ENCODE peak calls at places on chromosomes 3 and 15, in nine cellular contexts. One of them, this sample, is unnamed.
A peak's percentile ranks its signal among the peaks of the same experiment; 100 is the strongest.

GRCh38 chr3:130242850-130243569 is 102.5 kb upstream of the COL6A5 start:
- DNase-seq in fibroblast of pulmonary artery: peak; percentile 20
- DNase-seq in AG04450: no peak
- DNase-seq in epithelial cell of esophagus: peak; percentile 34
- DNase-seq in NB4: peak; percentile 4
- DNase-seq in keratinocyte: no peak
- DNase-seq in tibial artery: no peak
- DNase-seq in stomach: no peak
- DNase-seq in IMR-90: peak; percentile 10
- DNase-seq in this sample: peak; percentile 25

GRCh38 chr3:53044371-53045106 is 1.3 kb downstream of the SFMBT1 start:
- DNase-seq in fibroblast of pulmonary artery: peak; percentile 42
- DNase-seq in AG04450: no peak
- DNase-seq in epithelial cell of esophagus: peak; percentile 27
- DNase-seq in NB4: peak; percentile 66
- DNase-seq in keratinocyte: no peak
- DNase-seq in tibial artery: no peak
- DNase-seq in stomach: peak; percentile 27
- DNase-seq in IMR-90: peak; percentile 40
- DNase-seq in this sample: peak; percentile 45

GRCh38 chr3:32467333-32468070 is 35.1 kb downstream of the CMTM6 start:
- DNase-seq in fibroblast of pulmonary artery: peak; percentile 74
- DNase-seq in AG04450: no peak
- DNase-seq in epithelial cell of esophagus: peak; percentile 72
- DNase-seq in NB4: peak; percentile 73
- DNase-seq in keratinocyte: no peak
- DNase-seq in tibial artery: peak; percentile 53
- DNase-seq in stomach: peak; percentile 86
- DNase-seq in IMR-90: peak; percentile 52
- DNase-seq in this sample: peak; percentile 57

GRCh38 chr3:58383476-58383875 is 50.2 kb downstream of the PDHB start:
- DNase-seq in fibroblast of pulmonary artery: peak; percentile 49
- DNase-seq in AG04450: no peak
- DNase-seq in epithelial cell of esophagus: peak; percentile 30
- DNase-seq in NB4: no peak
- DNase-seq in keratinocyte: no peak
- DNase-seq in tibial artery: no peak
- DNase-seq in stomach: no peak
- DNase-seq in IMR-90: peak; percentile 58
- DNase-seq in this sample: peak; percentile 75

GRCh38 chr3:21599890-21600289 is 151.1 kb downstream of the ZNF385D start:
- DNase-seq in fibroblast of pulmonary artery: no peak
- DNase-seq in AG04450: no peak
- DNase-seq in epithelial cell of esophagus: no peak
- DNase-seq in NB4: no peak
- DNase-seq in keratinocyte: no peak
- DNase-seq in tibial artery: no peak
- DNase-seq in stomach: no peak
- DNase-seq in IMR-90: no peak
- DNase-seq in this sample: no peak

GRCh38 chr15:33161209-33161608 is 33.3 kb downstream of the FMN1 start:
- DNase-seq in fibroblast of pulmonary artery: no peak
- DNase-seq in AG04450: no peak
- DNase-seq in epithelial cell of esophagus: no peak
- DNase-seq in NB4: no peak
- DNase-seq in keratinocyte: no peak
- DNase-seq in tibial artery: no peak
- DNase-seq in stomach: no peak
- DNase-seq in IMR-90: no peak
- DNase-seq in this sample: no peak

GRCh38 chr15:51030649-51031316 is 63.9 kb downstream of the TNFAIP8L3 start:
- DNase-seq in fibroblast of pulmonary artery: peak; percentile 56
- DNase-seq in AG04450: peak; percentile 38
- DNase-seq in epithelial cell of esophagus: peak; percentile 90
- DNase-seq in NB4: no peak
- DNase-seq in keratinocyte: no peak
- DNase-seq in tibial artery: peak; percentile 57
- DNase-seq in stomach: peak; percentile 62
- DNase-seq in IMR-90: peak; percentile 92
- DNase-seq in this sample: peak; percentile 89

GRCh38 chr15:45790325-45790943 is 155.6 kb downstream of the SQOR start:
- DNase-seq in fibroblast of pulmonary artery: peak; percentile 49
- DNase-seq in AG04450: no peak
- DNase-seq in epithelial cell of esophagus: peak; percentile 43
- DNase-seq in NB4: peak; percentile 32
- DNase-seq in keratinocyte: no peak
- DNase-seq in tibial artery: no peak
- DNase-seq in stomach: peak; percentile 35
- DNase-seq in IMR-90: peak; percentile 7
- DNase-seq in this sample: peak; percentile 26

GRCh38 chr15:92005154-92005553 is 151.6 kb downstream of the SLCO3A1 start:
- DNase-seq in fibroblast of pulmonary artery: no peak
- DNase-seq in AG04450: no peak
- DNase-seq in epithelial cell of esophagus: no peak
- DNase-seq in NB4: no peak
- DNase-seq in keratinocyte: no peak
- DNase-seq in tibial artery: no peak
- DNase-seq in stomach: no peak
- DNase-seq in IMR-90: no peak
- DNase-seq in this sample: no peak

GRCh38 chr3:99939834-99940233 is 122.2 kb downstream of the CMSS1 start:
- DNase-seq in fibroblast of pulmonary artery: no peak
- DNase-seq in AG04450: no peak
- DNase-seq in epithelial cell of esophagus: no peak
- DNase-seq in NB4: no peak
- DNase-seq in keratinocyte: no peak
- DNase-seq in tibial artery: no peak
- DNase-seq in stomach: no peak
- DNase-seq in IMR-90: peak; percentile 54
- DNase-seq in this sample: no peak

GRCh38 chr3:53921296-53921695 is 29.6 kb upstream of the SELENOK start:
- DNase-seq in fibroblast of pulmonary artery: peak; percentile 24
- DNase-seq in AG04450: no peak
- DNase-seq in epithelial cell of esophagus: peak; percentile 39
- DNase-seq in NB4: peak; percentile 24
- DNase-seq in keratinocyte: no peak
- DNase-seq in tibial artery: no peak
- DNase-seq in stomach: no peak
- DNase-seq in IMR-90: peak; percentile 8
- DNase-seq in this sample: peak; percentile 26

GRCh38 chr15:80876034-80876433 is 96.9 kb downstream of the CEMIP start:
- DNase-seq in fibroblast of pulmonary artery: peak; percentile 24
- DNase-seq in AG04450: no peak
- DNase-seq in epithelial cell of esophagus: no peak
- DNase-seq in NB4: no peak
- DNase-seq in keratinocyte: no peak
- DNase-seq in tibial artery: peak; percentile 38
- DNase-seq in stomach: no peak
- DNase-seq in IMR-90: no peak
- DNase-seq in this sample: no peak

GRCh38 chr3:148146947-148147346 is 550.8 kb upstream of the AGTR1 start:
- DNase-seq in fibroblast of pulmonary artery: peak; percentile 80
- DNase-seq in AG04450: peak; percentile 16
- DNase-seq in epithelial cell of esophagus: peak; percentile 80
- DNase-seq in NB4: no peak
- DNase-seq in keratinocyte: no peak
- DNase-seq in tibial artery: no peak
- DNase-seq in stomach: no peak
- DNase-seq in IMR-90: peak; percentile 53
- DNase-seq in this sample: peak; percentile 71

GRCh38 chr15:59933607-59934006 is 70.5 kb upstream of the FOXB1 start:
- DNase-seq in fibroblast of pulmonary artery: peak; percentile 5
- DNase-seq in AG04450: no peak
- DNase-seq in epithelial cell of esophagus: no peak
- DNase-seq in NB4: no peak
- DNase-seq in keratinocyte: no peak
- DNase-seq in tibial artery: no peak
- DNase-seq in stomach: no peak
- DNase-seq in IMR-90: no peak
- DNase-seq in this sample: no peak

GRCh38 chr3:127483902-127484591 is 106.5 kb downstream of the TPRA1 start:
- DNase-seq in fibroblast of pulmonary artery: no peak
- DNase-seq in AG04450: no peak
- DNase-seq in epithelial cell of esophagus: no peak
- DNase-seq in NB4: peak; percentile 28
- DNase-seq in keratinocyte: no peak
- DNase-seq in tibial artery: peak; percentile 10
- DNase-seq in stomach: peak; percentile 18
- DNase-seq in IMR-90: no peak
- DNase-seq in this sample: no peak

GRCh38 chr3:17201538-17201937 is 316.8 kb downstream of the PLCL2 start:
- DNase-seq in fibroblast of pulmonary artery: no peak
- DNase-seq in AG04450: no peak
- DNase-seq in epithelial cell of esophagus: no peak
- DNase-seq in NB4: no peak
- DNase-seq in keratinocyte: no peak
- DNase-seq in tibial artery: no peak
- DNase-seq in stomach: no peak
- DNase-seq in IMR-90: no peak
- DNase-seq in this sample: no peak

DNA sequence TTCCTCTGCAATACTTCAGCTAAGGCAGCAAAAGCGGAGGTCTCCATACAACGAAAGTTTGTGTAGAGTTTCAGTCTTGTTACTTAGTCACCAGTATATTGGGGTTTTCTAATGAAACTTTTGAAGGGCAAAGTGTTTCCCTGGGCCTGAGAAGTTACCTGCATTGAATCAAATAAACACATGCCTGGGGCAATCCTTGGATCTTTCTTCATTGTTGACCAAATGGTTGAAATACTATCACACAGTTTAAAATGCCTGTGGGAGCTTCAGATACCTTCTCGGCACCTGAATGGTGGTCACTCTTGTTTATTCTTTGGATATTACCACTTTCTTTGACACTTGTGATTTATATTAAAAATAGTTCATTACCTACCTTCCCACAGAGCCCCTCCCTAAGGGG is 988 bp upstream of the CHSY1 start:
- DNase-seq in fibroblast of pulmonary artery: no peak
- DNase-seq in AG04450: no peak
- DNase-seq in epithelial cell of esophagus: peak; percentile 10
- DNase-seq in NB4: no peak
- DNase-seq in keratinocyte: no peak
- DNase-seq in tibial artery: no peak
- DNase-seq in stomach: no peak
- DNase-seq in IMR-90: no peak
- DNase-seq in this sample: no peak
- H3K4me3 ChIP-seq in fibroblast of pulmonary artery: peak overlapping the region; percentile 91
- H3K4me3 ChIP-seq in AG04450: peak overlapping the region; percentile 72
- H3K4me3 ChIP-seq in epithelial cell of esophagus: peak overlapping the region; percentile 55
- H3K4me3 ChIP-seq in NB4: peak overlapping the region; percentile 83
- H3K4me3 ChIP-seq in keratinocyte: peak overlapping the region; percentile 75
- H3K4me3 ChIP-seq in tibial artery: peak overlapping the region; percentile 79
- H3K4me3 ChIP-seq in stomach: peak overlapping the region; percentile 95
- H3K4me3 ChIP-seq in IMR-90: peak overlapping the region; percentile 100
- H3K4me3 ChIP-seq in this sample: peak overlapping the region; percentile 57

GRCh38 chr15:39583586-39584265 is 2.8 kb downstream of the THBS1 start:
- DNase-seq in fibroblast of pulmonary artery: peak; percentile 81
- DNase-seq in AG04450: no peak
- DNase-seq in epithelial cell of esophagus: peak; percentile 60
- DNase-seq in NB4: peak; percentile 23
- DNase-seq in keratinocyte: peak; percentile 56
- DNase-seq in tibial artery: no peak
- DNase-seq in stomach: no peak
- DNase-seq in IMR-90: peak; percentile 73
- DNase-seq in this sample: peak; percentile 60
- TF ChIP-seq CTCF in fibroblast of pulmonary artery: peak; percentile 47
- TF ChIP-seq CTCF in AG04450: peak; percentile 58
- TF ChIP-seq CTCF in epithelial cell of esophagus: peak; percentile 55
- TF ChIP-seq CTCF in NB4: peak; percentile 24
- TF ChIP-seq CTCF in keratinocyte: peak; percentile 54
- TF ChIP-seq CTCF in tibial artery: peak; percentile 25
- TF ChIP-seq CTCF in stomach: peak; percentile 4
- TF ChIP-seq CTCF in IMR-90: peak; percentile 44
- TF ChIP-seq CTCF in this sample: peak; percentile 48

DNA sequence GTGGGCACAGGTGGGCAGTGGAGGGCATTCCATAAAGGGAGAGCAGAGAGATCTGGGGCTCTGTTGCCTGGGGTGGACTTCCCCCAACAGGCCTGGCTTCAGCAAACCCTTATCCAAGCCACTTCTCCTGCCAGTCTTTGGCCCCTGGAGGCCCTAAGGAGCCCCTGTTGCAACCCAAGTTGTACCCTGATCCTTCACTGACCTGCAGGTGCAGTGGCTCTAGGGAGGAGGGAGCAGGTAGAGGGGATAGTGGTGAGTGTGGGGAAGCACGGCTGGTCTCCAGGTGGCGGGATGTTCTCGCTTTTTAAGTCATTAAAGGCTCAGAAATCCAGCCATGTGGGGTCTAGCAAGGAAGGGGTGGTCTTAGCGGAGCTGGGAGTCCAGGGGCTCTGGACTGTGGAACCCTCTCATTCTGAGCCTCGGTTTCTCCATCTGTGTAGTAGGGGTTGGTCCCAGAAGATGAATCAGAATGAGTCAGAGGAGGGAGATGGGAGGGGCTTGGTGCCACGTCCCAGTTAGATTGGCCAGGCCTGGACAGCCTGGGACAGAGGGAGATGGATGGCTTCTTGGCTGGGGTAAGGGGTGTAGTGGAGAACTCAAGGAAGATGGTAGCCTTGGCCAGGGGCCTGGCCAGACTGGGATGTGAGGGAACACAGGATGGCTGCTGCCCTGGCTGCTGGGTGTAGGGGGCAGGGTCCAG is 2.6 kb downstream of the ZBTB47 start:
- DNase-seq in fibroblast of pulmonary artery: peak; percentile 35
- DNase-seq in AG04450: no peak
- DNase-seq in epithelial cell of esophagus: peak; percentile 48
- DNase-seq in NB4: no peak
- DNase-seq in keratinocyte: no peak
- DNase-seq in tibial artery: no peak
- DNase-seq in stomach: no peak
- DNase-seq in IMR-90: peak; percentile 45
- DNase-seq in this sample: peak; percentile 79
- H3K4me3 ChIP-seq in fibroblast of pulmonary artery: peak overlapping the region; percentile 86
- H3K4me3 ChIP-seq in AG04450: peak overlapping the region; percentile 64
- H3K4me3 ChIP-seq in epithelial cell of esophagus: no peak overlapping the region
- H3K4me3 ChIP-seq in NB4: no peak overlapping the region
- H3K4me3 ChIP-seq in keratinocyte: no peak overlapping the region
- H3K4me3 ChIP-seq in tibial artery: peak overlapping the region; percentile 95
- H3K4me3 ChIP-seq in stomach: peak overlapping the region; percentile 80
- H3K4me3 ChIP-seq in IMR-90: no peak overlapping the region
- H3K4me3 ChIP-seq in this sample: no peak overlapping the region

DNA sequence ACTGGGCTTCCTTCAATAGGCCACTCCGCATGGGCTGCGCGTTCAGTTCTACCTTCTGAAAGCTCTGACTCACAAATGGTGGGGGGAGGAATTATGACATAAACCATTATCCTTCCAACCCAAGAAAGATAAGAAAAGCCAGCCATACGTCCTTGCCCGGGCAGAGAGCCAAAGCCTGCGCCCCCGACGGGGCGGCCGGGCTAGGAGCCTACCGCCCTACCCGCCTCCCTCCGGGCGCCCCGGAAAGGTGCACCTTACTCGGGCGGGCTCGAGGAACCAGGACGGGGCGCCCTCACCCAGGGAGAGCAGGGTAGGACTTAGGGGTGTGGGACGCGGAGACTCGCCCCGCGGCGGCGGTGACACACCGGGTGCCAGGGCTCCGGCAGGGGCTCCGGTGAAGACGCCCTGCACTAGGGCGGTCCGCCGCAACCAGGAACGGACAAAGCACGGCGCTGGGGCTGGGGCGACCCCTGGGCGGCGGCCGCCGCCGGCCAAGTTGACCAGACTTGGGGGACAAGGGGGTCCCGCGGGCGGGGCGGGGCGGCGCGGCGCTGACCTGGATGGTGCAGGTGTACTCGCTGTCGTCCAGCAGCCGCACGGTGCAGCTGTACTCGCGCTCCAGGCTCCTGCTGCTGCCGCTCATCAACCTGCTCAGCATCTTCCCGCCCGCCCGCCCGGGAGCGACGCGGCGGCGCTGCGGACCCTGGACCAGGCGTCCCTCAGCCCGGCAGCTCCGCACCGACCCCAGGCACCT is 497 bp downstream of the FRMD5 start:
- DNase-seq in fibroblast of pulmonary artery: peak; percentile 89
- DNase-seq in AG04450: peak; percentile 33
- DNase-seq in epithelial cell of esophagus: peak; percentile 73
- DNase-seq in NB4: no peak
- DNase-seq in keratinocyte: no peak
- DNase-seq in tibial artery: no peak
- DNase-seq in stomach: peak; percentile 45
- DNase-seq in IMR-90: peak; percentile 85
- DNase-seq in this sample: peak; percentile 46
- TF ChIP-seq CTCF in fibroblast of pulmonary artery: no peak
- TF ChIP-seq CTCF in AG04450: no peak
- TF ChIP-seq CTCF in epithelial cell of esophagus: no peak
- TF ChIP-seq CTCF in NB4: no peak
- TF ChIP-seq CTCF in keratinocyte: peak; percentile 34
- TF ChIP-seq CTCF in tibial artery: no peak
- TF ChIP-seq CTCF in stomach: no peak
- TF ChIP-seq CTCF in IMR-90: peak; percentile 7
- TF ChIP-seq CTCF in this sample: no peak